ENCODE peak calls at places on chromosomes 6 and 20, in six cellular contexts. X is IMR-90, Z is H9, F is mesenchymal stem cell, S is H1, L is neuronal stem cell. B is an unnamed sample.

GRCh38 chr20:58390659-58391035 is 1.6 kb downstream of the VAPB start:
- DNase-seq in F (no peak), S (no peak), Z (no peak), X (no peak), L (no peak), B (no peak)

GRCh38 chr6:111681856-111682255 is 76.2 kb upstream of the TRAF3IP2 start:
- DNase-seq in S (no peak), L (no peak), Z (no peak), F (no peak), X (no peak), B (no peak)

GRCh38 chr20:49167811-49168507 is 20.2 kb downstream of the STAU1 start:
- DNase-seq in Z (no peak), X (peak), S (no peak), L (no peak), F (peak), B (no peak)

GRCh38 chr6:5537967-5538366 is 276.7 kb downstream of the FARS2 start:
- DNase-seq in Z (no peak), S (no peak), F (no peak), L (no peak), X (peak), B (no peak)

GRCh38 chr20:50339196-50339901 is 148.7 kb downstream of the CEBPB start:
- DNase-seq in Z (no peak), S (no peak), F (peak), L (no peak), X (peak), B (no peak)

GRCh38 chr6:89273816-89274215 is 41.3 kb downstream of the GABRR2 start:
- DNase-seq in Z (no peak), L (no peak), F (no peak), S (no peak), X (no peak), B (no peak)

GRCh38 chr6:57198926-57199636 is 23.0 kb downstream of the RAB23 start:
- DNase-seq in X (peak), S (no peak), F (peak), Z (peak), L (no peak), B (peak)

GRCh38 chr6:34806738-34807453 is 15.0 kb downstream of the BLTP3A start:
- DNase-seq in S (no peak), L (no peak), Z (no peak), X (peak), F (peak), B (peak)

GRCh38 chr6:36684447-36684812 is 5.9 kb downstream of the CDKN1A start:
- DNase-seq in Z (no peak), S (no peak), L (no peak), X (no peak), F (no peak), B (no peak)

GRCh38 chr20:49887251-49887827 is 28.0 kb downstream of the SPATA2 start:
- DNase-seq in X (peak), Z (no peak), F (no peak), S (no peak), L (no peak), B (no peak)

GRCh38 chr6:21596379-21597242 is 3.1 kb downstream of the SOX4 start:
- DNase-seq in F (peak), L (no peak), X (peak), S (peak), Z (peak), B (peak)

GRCh38 chr6:158863646-158864045 is 44.5 kb upstream of the EZR start:
- DNase-seq in L (no peak), Z (no peak), S (no peak), F (peak), X (peak), B (peak)

GRCh38 chr6:162777091-162777490 is 49.3 kb downstream of the PACRG start:
- DNase-seq in F (no peak), X (no peak), Z (no peak), L (no peak), S (no peak), B (no peak)

GRCh38 chr20:45345104-45345936 is 2.9 kb downstream of the SDC4 start:
- DNase-seq in F (no peak), X (no peak), S (no peak), L (no peak), Z (no peak), B (no peak)

GRCh38 chr6:3455121-3455489 is 1.7 kb downstream of the SLC22A23 start:
- DNase-seq in Z (no peak), F (no peak), S (no peak), L (no peak), X (no peak), B (no peak)

GRCh38 chr6:3456395-3456767 is 469 bp downstream of the SLC22A23 start:
- DNase-seq in Z (no peak), L (no peak), X (no peak), S (no peak), F (no peak), B (no peak)

GRCh38 chr6:3454206-3455016 is 2.4 kb downstream of the SLC22A23 start:
- DNase-seq in S (no peak), F (no peak), X (no peak), L (no peak), Z (no peak), B (no peak)

GRCh38 chr6:3456794-3457709 is at the start of gene SLC22A23:
- DNase-seq in Z (peak), X (no peak), L (peak), F (no peak), S (peak), B (peak)

DNA sequence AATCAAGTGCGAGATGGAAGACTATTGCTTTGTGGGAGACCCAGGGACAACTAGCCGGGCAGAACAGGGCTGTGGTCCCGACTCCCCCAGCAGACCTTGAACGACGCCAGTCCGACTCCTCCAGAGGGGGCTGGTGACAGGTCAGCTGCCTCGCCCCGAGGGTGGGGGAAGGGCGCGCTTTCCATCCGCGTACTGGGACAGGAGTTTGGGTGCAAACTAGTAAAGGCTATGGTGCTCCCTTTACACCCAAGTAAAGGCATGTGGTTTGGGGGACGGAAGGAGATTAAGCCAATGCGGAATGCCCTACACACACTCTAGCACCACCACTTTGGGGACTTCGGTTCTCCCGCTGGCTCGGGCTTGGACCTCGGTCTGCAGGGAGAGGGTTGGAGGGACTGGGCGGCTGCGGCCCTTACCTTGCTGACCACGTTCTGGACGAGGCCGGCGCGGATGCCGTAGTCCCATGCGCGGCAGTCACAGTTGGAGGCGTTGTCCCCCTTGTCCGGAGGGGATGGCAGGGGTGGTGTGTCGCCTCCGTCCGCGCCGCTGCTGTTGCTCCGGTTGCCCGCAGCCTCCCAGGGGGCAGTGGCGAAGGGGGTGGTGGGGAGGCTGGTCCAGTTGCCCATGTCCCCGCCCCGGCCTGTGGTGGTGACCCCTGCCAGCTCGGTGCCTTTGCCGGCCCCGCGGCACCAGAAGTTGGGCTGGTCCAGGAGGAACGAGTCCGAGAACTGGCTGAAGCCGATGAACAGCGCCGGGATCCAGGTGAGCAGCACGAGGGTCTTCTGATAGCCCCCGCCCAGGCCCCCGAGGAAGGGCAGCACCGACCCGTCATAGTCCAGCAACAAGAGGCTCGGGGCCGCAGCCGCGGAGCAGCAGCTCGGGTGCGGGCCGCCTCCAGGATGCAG is 1.1 kb downstream of the SLC22A23 start:
- DNase-seq in L (no peak), Z (peak), S (peak), F (no peak), X (no peak), B (peak)
- H3K4ac ChIP-seq in L (no peak), Z (no peak), S (no peak), F (no peak), X (no peak), B (no peak)

GRCh38 chr20:22074635-22075034 is 369.2 kb downstream of the PAX1 start:
- DNase-seq in L (no peak), F (no peak), S (no peak), Z (no peak), X (no peak), B (no peak)
- H2BK15ac ChIP-seq in L (no peak), F (no peak), S (no peak), Z (no peak), X (no peak), B (no peak)

GRCh38 chr20:56589633-56590032 is 39.5 kb upstream of the TFAP2C start:
- DNase-seq in F (no peak), X (no peak), S (no peak), L (no peak), Z (no peak), B (no peak)

GRCh38 chr20:56590888-56591287 is 38.2 kb upstream of the TFAP2C start:
- DNase-seq in F (no peak), L (no peak), X (no peak), S (no peak), Z (no peak), B (no peak)

GRCh38 chr20:56588996-56589395 is 40.1 kb upstream of the TFAP2C start:
- DNase-seq in S (no peak), Z (no peak), X (no peak), L (no peak), F (no peak), B (peak)

GRCh38 chr20:56592817-56593216 is 36.3 kb upstream of the TFAP2C start:
- DNase-seq in F (no peak), Z (no peak), S (no peak), L (no peak), X (no peak), B (peak)

DNA sequence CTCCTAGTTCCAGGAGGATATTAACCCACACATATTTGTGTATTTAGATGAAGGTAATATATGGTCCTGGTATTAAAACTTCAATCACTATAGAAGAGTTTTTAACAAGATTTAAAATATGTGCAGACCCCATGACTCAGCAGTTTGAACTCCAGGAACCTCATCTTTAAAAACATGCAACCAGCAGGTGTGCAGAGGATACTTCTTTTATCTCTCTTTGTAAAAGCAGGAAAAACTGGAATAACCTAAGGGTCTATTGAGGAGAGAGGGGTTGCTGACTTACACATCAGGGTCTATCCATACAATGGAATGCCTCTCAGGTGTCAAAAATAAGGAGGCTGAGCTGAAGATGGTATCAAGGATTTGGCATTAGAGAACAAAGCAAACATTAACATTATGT is 36.9 kb upstream of the TFAP2C start:
- DNase-seq in S (no peak), F (no peak), L (no peak), Z (no peak), X (no peak), B (peak)
- H3K4ac ChIP-seq in S (no peak), F (no peak), L (no peak), Z (no peak), X (no peak), B (no peak)

GRCh38 chr20:3848565-3848964 is 1.9 kb downstream of the MAVS start:
- DNase-seq in L (no peak), Z (no peak), F (no peak), X (no peak), S (no peak), B (no peak)
- H2BK15ac ChIP-seq in L (no peak), Z (no peak), F (no peak), X (no peak), S (no peak), B (no peak)

GRCh38 chr20:32789896-32790750 is 27.9 kb downstream of the DNMT3B start:
- DNase-seq in Z (peak), X (peak), L (peak), F (peak), S (peak), B (peak)
- H3K4ac ChIP-seq in Z (no peak), X (no peak), L (no peak), F (no peak), S (no peak), B (no peak)

GRCh38 chr6:105869835-105870506 is 216.2 kb upstream of the PRDM1 start:
- DNase-seq in Z (peak), X (no peak), F (no peak), L (no peak), S (no peak), B (peak)
- H2BK15ac ChIP-seq in Z (no peak), X (no peak), F (no peak), L (no peak), S (no peak), B (peak)

GRCh38 chr20:55583036-55583435 is 422.3 kb downstream of the CBLN4 start:
- DNase-seq in L (no peak), S (no peak), X (no peak), F (no peak), Z (no peak), B (no peak)
- H3K4ac ChIP-seq in L (no peak), S (no peak), X (no peak), F (no peak), Z (no peak), B (no peak)

GRCh38 chr20:34842143-34842542 is 16.7 kb upstream of the NCOA6 start:
- DNase-seq in X (no peak), Z (no peak), L (no peak), S (no peak), F (no peak), B (no peak)
- H2BK15ac ChIP-seq in X (no peak), Z (no peak), L (no peak), S (no peak), F (no peak), B (no peak)

GRCh38 chr20:33922224-33922623 is 71.5 kb upstream of the RALY start:
- DNase-seq in F (peak), S (no peak), Z (no peak), L (no peak), X (no peak), B (no peak)
- H3K4ac ChIP-seq in F (no peak), S (no peak), Z (no peak), L (peak), X (no peak), B (no peak)

GRCh38 chr6:13679996-13680395 is 31.6 kb downstream of the RANBP9 start:
- DNase-seq in Z (no peak), L (no peak), S (no peak), X (no peak), F (no peak), B (no peak)
- H2BK15ac ChIP-seq in Z (no peak), L (no peak), S (no peak), X (no peak), F (no peak), B (no peak)